ENCODE peak calls at places on chromosomes 7 and 10, in ten cellular contexts. Y is neural progenitor cell, U is colonic mucosa, V is hepatocyte, Z is Peyer's patch, B is ovary, A is upper lobe of right lung, C is left ventricle myocardium inferior, I is thoracic aorta, H is psoas muscle. L is an unnamed sample. For H3K36me3, the result is how much of the 10 kb centered on the place peaks cover.

GRCh38 chr10:80204801-80205477 is 398 bp downstream of the ANXA11 start:
- DNase-seq in Y (peak), U (peak), V (peak), Z (peak), B (peak), A (peak), C (peak), I (no peak), H (peak), L (no peak)

GRCh38 chr7:45092931-45093235 is 4.1 kb upstream of the NACAD start:
- DNase-seq in Y (no peak), U (no peak), V (no peak), Z (no peak), B (no peak), A (no peak), C (no peak), I (no peak), H (no peak), L (no peak)

GRCh38 chr7:15747187-15748111 is 61.0 kb upstream of the MEOX2 start:
- DNase-seq in Y (no peak), U (no peak), V (no peak), Z (no peak), B (peak), A (no peak), C (no peak), I (no peak), H (no peak), L (peak)

GRCh38 chr7:12423355-12423994 is 19.8 kb upstream of the VWDE start:
- DNase-seq in Y (no peak), U (no peak), V (no peak), Z (no peak), B (no peak), A (no peak), C (no peak), I (no peak), H (no peak), L (no peak)

GRCh38 chr7:117582219-117582704 is 102.4 kb downstream of the CFTR start:
- DNase-seq in Y (peak), U (no peak), V (peak), Z (no peak), B (no peak), A (no peak), C (peak), I (no peak), H (peak), L (peak)

GRCh38 chr7:41275255-41275654 is 427.6 kb downstream of the INHBA start:
- DNase-seq in Y (peak), U (no peak), V (no peak), Z (no peak), B (no peak), A (no peak), C (no peak), I (no peak), H (no peak), L (no peak)

GRCh38 chr10:93941603-93942002 is 47.8 kb downstream of the SLC35G1 start:
- DNase-seq in Y (no peak), U (no peak), V (no peak), Z (no peak), B (no peak), A (no peak), C (no peak), I (no peak), H (no peak), L (no peak)

GRCh38 chr10:44300666-44301649 is 83.9 kb downstream of the CXCL12 start:
- DNase-seq in Y (no peak), U (no peak), V (no peak), Z (no peak), B (no peak), A (no peak), C (peak), I (no peak), H (peak), L (no peak)

GRCh38 chr7:39950473-39951155 is 558 bp downstream of the CDK13 start:
- DNase-seq in Y (peak), U (peak), V (peak), Z (peak), B (no peak), A (peak), C (peak), I (no peak), H (peak), L (no peak)

GRCh38 chr7:39951943-39952194 is 1.8 kb downstream of the CDK13 start:
- DNase-seq in Y (no peak), U (no peak), V (no peak), Z (no peak), B (no peak), A (no peak), C (no peak), I (no peak), H (no peak), L (no peak)

GRCh38 chr7:39951156-39951942 is 1.3 kb downstream of the CDK13 start:
- DNase-seq in Y (peak), U (peak), V (peak), Z (peak), B (peak), A (peak), C (peak), I (no peak), H (peak), L (peak)

GRCh38 chr7:39952791-39953190 is 2.7 kb downstream of the CDK13 start:
- DNase-seq in Y (no peak), U (no peak), V (no peak), Z (no peak), B (no peak), A (no peak), C (no peak), I (no peak), H (no peak), L (no peak)

GRCh38 chr7:39952378-39952777 is 2.3 kb downstream of the CDK13 start:
- DNase-seq in Y (no peak), U (no peak), V (no peak), Z (no peak), B (no peak), A (no peak), C (no peak), I (no peak), H (no peak), L (no peak)
- TF ChIP-seq CTCF in Y (no peak), U (no peak), V (no peak), Z (no peak), B (no peak), A (no peak), C (no peak), I (no peak), H (no peak), L (no peak)

GRCh38 chr10:11279286-11279685 is 261.6 kb downstream of the CELF2 start:
- DNase-seq in Y (no peak), U (no peak), V (no peak), Z (no peak), B (no peak), A (no peak), C (no peak), I (no peak), H (no peak), L (no peak)
- H3K36me3 ChIP-seq in Y (under half), U (under half), V (under half), Z (under half), B (under half), A (half or more), C (half or more), I (under half), H (under half), L (half or more)

GRCh38 chr7:74289018-74289659 is at the start of gene CLIP2:
- DNase-seq in Y (peak), U (peak), V (peak), Z (peak), B (peak), A (peak), C (peak), I (no peak), H (peak), L (peak)
- H3K27ac ChIP-seq in Y (no peak), U (peak), V (peak), Z (peak), B (peak), A (peak), C (peak), I (peak), H (no peak), L (peak)

GRCh38 chr7:135708041-135708440 is 19.9 kb downstream of the SLC13A4 start:
- DNase-seq in Y (no peak), U (no peak), V (no peak), Z (no peak), B (no peak), A (no peak), C (no peak), I (no peak), H (no peak), L (no peak)
- TF ChIP-seq CTCF in Y (peak), U (no peak), V (no peak), Z (no peak), B (no peak), A (no peak), C (no peak), I (no peak), H (no peak), L (no peak)

L was measured in right atrium auricular region.